ENCODE peak calls at places on chromosomes 6 and 20, in nine cellular contexts. Q, D, B, M, X, N, H, J and C are unnamed samples.

GRCh38 chr20:34928411-34928810 is 27.2 kb downstream of the GSS start:
- DNase-seq in Q (no peak), D (no peak), B (no peak), M (no peak), X (no peak), N (no peak), H (no peak), J (no peak), C (no peak)

GRCh38 chr20:43691928-43692524 is 25.1 kb downstream of the MYBL2 start:
- DNase-seq in Q (no peak), D (peak), B (peak), M (no peak), X (peak), N (no peak), H (peak), J (peak), C (peak)

GRCh38 chr6:159969921-159970320 is 1.0 kb downstream of the IGF2R start:
- DNase-seq in Q (peak), D (peak), B (peak), M (peak), X (no peak), N (no peak), H (peak), J (peak), C (peak)

GRCh38 chr6:99216959-99217358 is 132.5 kb downstream of the FAXC start:
- DNase-seq in Q (no peak), D (no peak), B (no peak), M (no peak), X (no peak), N (no peak), H (no peak), J (no peak), C (no peak)

GRCh38 chr6:157157228-157157627 is 166.1 kb downstream of the TMEM242 start:
- DNase-seq in Q (no peak), D (no peak), B (no peak), M (no peak), X (no peak), N (no peak), H (no peak), J (no peak), C (no peak)

GRCh38 chr6:30321692-30322388 is 4.9 kb upstream of the TRIM39 start:
- DNase-seq in Q (no peak), D (no peak), B (no peak), M (no peak), X (no peak), N (no peak), H (no peak), J (no peak), C (no peak)

GRCh38 chr6:158009935-158010585 is 28.4 kb downstream of the SYNJ2 start:
- DNase-seq in Q (no peak), D (no peak), B (no peak), M (peak), X (no peak), N (no peak), H (no peak), J (no peak), C (no peak)

GRCh38 chr20:44080646-44081267 is 106.2 kb downstream of the JPH2 start:
- DNase-seq in Q (peak), D (peak), B (peak), M (no peak), X (peak), N (no peak), H (peak), J (peak), C (peak)

GRCh38 chr6:6556738-6557503 is 31.6 kb upstream of the LY86 start:
- DNase-seq in Q (peak), D (peak), B (peak), M (no peak), X (no peak), N (no peak), H (peak), J (peak), C (peak)

GRCh38 chr6:167268683-167269280 is 22.3 kb upstream of the UNC93A start:
- DNase-seq in Q (no peak), D (no peak), B (no peak), M (no peak), X (no peak), N (no peak), H (no peak), J (no peak), C (no peak)

GRCh38 chr6:160133441-160134336 is 12.1 kb downstream of the SLC22A1 start:
- DNase-seq in Q (no peak), D (no peak), B (no peak), M (no peak), X (no peak), N (peak), H (no peak), J (no peak), C (no peak)

GRCh38 chr6:138815797-138816528 is 20.1 kb downstream of the ECT2L start:
- DNase-seq in Q (peak), D (no peak), B (peak), M (no peak), X (no peak), N (no peak), H (peak), J (no peak), C (no peak)